ENCODE peak calls at places on chromosomes 3 and 15, in four cellular contexts. T is A549, U is left ventricle myocardium inferior, M is fibroblast of lung. Z is an unnamed sample.

GRCh38 chr3:18679226-18679625 is 254.1 kb upstream of the SATB1 start:
- DNase-seq in T (no peak), U (no peak), M (no peak), Z (no peak)

GRCh38 chr3:24420224-24420623 is 74.4 kb downstream of the THRB start:
- DNase-seq in T (no peak), U (no peak), M (no peak), Z (no peak)

GRCh38 chr15:90086868-90087268 is 15.4 kb downstream of the IDH2 start:
- DNase-seq in T (peak; percentile 68), U (no peak), M (peak; percentile 41), Z (no peak)

GRCh38 chr3:101384426-101384825 is 64.1 kb upstream of the IMPG2 start:
- DNase-seq in T (no peak), U (no peak), M (no peak), Z (no peak)

GRCh38 chr3:37453393-37454391 is 279.3 kb upstream of the LRRFIP2 start:
- DNase-seq in T (no peak), U (peak; percentile 81), M (peak; percentile 16), Z (no peak)

GRCh38 chr15:50096158-50096821 is 22.7 kb downstream of the ATP8B4 start:
- DNase-seq in T (no peak), U (no peak), M (no peak), Z (no peak)

GRCh38 chr15:101451192-101451799 is 38.2 kb downstream of the PCSK6 start:
- DNase-seq in T (no peak), U (peak; percentile 79), M (peak; percentile 57), Z (no peak)

GRCh38 chr15:60656491-60657284 is 177.7 kb upstream of the ICE2 start:
- DNase-seq in T (no peak), U (no peak), M (peak; percentile 42), Z (no peak)

GRCh38 chr3:69143605-69144004 is 21.2 kb upstream of the LMOD3 start:
- DNase-seq in T (peak; percentile 31), U (no peak), M (peak; percentile 79), Z (no peak)

GRCh38 chr3:149333518-149333859 is at the start of gene TM4SF18:
- DNase-seq in T (peak; percentile 36), U (no peak), M (no peak), Z (no peak)

GRCh38 chr15:79378394-79379158 is 53.6 kb upstream of the MINAR1 start:
- DNase-seq in T (peak; percentile 17), U (no peak), M (peak; percentile 19), Z (no peak)

GRCh38 chr3:195048059-195048905 is 222.7 kb downstream of the XXYLT1 start:
- DNase-seq in T (no peak), U (no peak), M (no peak), Z (no peak)

GRCh38 chr3:127276995-127277394 is 10.9 kb downstream of the PRR20G start:
- DNase-seq in T (no peak), U (no peak), M (no peak), Z (no peak)

DNA sequence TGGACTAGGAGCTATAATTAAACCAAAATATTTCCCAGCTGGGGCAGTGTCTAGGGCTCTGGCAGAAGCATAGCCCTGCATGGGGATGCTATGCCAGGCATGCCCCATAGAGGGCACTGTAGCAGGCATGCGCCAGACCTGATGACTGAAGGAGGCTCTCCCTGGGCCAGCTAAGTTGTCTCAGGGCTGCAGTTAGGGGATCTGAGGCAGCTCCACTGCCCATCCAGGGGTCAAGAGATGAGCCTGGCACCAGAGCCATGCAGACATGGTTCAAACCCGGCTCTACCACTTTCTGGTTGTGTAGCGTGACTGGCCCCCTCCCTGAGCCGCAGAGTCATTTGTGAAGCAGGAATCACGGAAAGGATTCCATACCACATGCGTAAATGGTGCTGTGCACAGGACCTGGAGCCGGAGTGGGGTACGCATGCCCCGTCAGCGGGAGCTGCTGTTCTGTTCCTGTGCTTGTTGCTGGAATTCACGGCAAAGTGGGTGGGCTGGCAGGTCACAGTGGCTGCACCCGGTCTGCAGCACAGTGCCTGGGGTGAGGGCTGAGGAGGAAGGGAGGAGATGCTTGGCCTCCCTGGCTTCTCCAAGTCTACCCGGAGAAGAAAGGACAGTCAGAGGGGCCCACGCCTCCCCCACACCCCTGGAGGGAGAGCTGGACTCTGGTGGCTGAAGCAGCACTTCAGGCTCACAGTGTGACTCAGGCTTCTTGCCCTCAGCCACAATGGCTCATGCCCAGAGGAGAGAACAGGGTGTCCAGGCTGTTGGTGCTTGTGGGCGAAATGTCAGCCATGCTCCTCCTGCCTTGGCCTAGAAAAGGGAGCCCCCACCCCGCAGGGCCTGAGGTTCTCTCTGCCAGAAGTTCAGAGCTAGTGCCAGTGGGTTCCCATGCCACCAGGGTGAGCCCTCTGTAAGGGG is 43.1 kb downstream of the DNASE1L3 start:
- DNase-seq in T (peak; percentile 56), U (peak; percentile 68), M (peak; percentile 78), Z (peak; percentile 68)
- H3K27ac ChIP-seq in T (peak overlapping the region; percentile 98), U (peak overlapping the region; percentile 88), M (no peak overlapping the region), Z (no peak overlapping the region)

GRCh38 chr3:48425281-48425812 is 4.5 kb downstream of the PLXNB1 start:
- DNase-seq in T (no peak), U (peak; percentile 61), M (peak; percentile 29), Z (no peak)
- H3K27ac ChIP-seq in T (no peak overlapping the region), U (peak overlapping the region; percentile 94), M (no peak overlapping the region), Z (no peak overlapping the region)

DNA sequence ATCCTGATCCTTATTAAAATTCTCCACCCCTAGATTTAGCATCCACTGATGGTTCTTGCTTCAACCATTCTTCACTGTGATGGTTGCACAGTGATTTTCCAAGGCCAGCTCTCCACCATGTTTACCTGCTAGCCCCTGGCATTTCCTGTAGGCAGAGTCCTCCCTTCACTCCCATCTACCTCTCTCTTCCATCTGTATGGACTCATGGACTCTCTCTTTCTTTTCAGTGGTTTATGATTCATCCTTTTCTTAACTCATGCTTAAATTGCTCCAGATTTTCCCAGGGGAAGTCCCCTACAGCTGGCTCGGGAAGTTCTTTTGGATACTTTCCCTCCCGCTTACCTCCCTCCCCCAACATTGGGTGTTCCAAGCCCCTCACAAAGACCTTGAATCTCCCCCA is 18.7 kb downstream of the TGM4 start:
- DNase-seq in T (no peak), U (no peak), M (peak; percentile 67), Z (no peak)
- H3K27ac ChIP-seq in T (peak overlapping the region; percentile 25), U (no peak overlapping the region), M (no peak overlapping the region), Z (peak overlapping the region; percentile 59)

GRCh38 chr3:13282528-13282985 is 137.6 kb downstream of the NUP210 start:
- DNase-seq in T (peak; percentile 31), U (no peak), M (no peak), Z (no peak)
- H3K27ac ChIP-seq in T (peak overlapping the region; percentile 71), U (peak overlapping the region; percentile 84), M (no peak overlapping the region), Z (no peak overlapping the region)

GRCh38 chr15:67114046-67114445 is 48.6 kb downstream of the SMAD3 start:
- DNase-seq in T (no peak), U (no peak), M (no peak), Z (no peak)

GRCh38 chr15:67116742-67117141 is 51.3 kb downstream of the SMAD3 start:
- DNase-seq in T (peak; percentile 90), U (no peak), M (no peak), Z (no peak)

GRCh38 chr15:67117356-67117755 is 52.0 kb downstream of the SMAD3 start:
- DNase-seq in T (no peak), U (no peak), M (peak; percentile 90), Z (no peak)

GRCh38 chr15:67115567-67115966 is 50.2 kb downstream of the SMAD3 start:
- DNase-seq in T (no peak), U (no peak), M (no peak), Z (no peak)

DNA sequence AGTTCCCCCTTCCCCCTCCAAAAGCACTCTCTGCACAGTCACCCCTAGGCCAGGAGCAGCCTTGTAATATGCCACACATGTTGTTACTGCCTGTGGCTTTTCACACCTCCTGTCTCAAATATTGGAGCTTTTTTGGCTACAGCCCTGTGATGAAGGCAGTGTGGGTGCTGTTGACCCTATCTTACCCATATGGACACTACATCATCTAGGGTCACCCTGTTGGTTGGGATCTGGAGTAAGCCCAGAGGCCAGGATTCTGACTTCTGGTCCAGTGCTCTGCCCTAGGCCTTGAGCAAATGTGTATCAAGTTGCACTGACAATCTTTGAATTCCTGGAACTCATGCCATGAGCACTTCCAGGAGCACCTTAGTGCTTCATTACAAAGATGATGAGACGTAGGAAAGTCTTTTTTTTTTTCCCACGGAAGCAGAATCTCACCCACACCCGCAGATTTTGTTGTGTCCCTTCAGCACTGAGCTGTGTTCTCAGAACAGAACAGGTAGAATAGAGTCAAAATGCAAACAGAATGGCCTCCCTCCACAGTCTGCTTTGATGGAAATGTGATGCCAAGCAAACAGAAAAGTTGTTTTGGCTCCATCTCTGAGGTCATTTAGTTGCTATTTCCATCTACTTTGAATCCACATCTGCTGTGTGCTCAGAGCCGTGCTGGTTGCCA is 49.6 kb downstream of the SMAD3 start:
- DNase-seq in T (no peak), U (no peak), M (no peak), Z (no peak)
- H3K27ac ChIP-seq in T (peak overlapping the region; percentile 86), U (peak overlapping the region; percentile 21), M (peak overlapping the region; percentile 81), Z (peak overlapping the region; percentile 100)

GRCh38 chr15:98786706-98787105 is 138.4 kb downstream of the IGF1R start:
- DNase-seq in T (no peak), U (no peak), M (no peak), Z (no peak)
- H3K27ac ChIP-seq in T (peak overlapping the region; percentile 64), U (peak overlapping the region; percentile 65), M (no peak overlapping the region), Z (no peak overlapping the region)

GRCh38 chr3:43211681-43212080 is 74.7 kb upstream of the SNRK start:
- DNase-seq in T (no peak), U (no peak), M (no peak), Z (no peak)
- H3K27ac ChIP-seq in T (no peak overlapping the region), U (no peak overlapping the region), M (no peak overlapping the region), Z (no peak overlapping the region)

Z was measured in brain microvascular endothelial cell.